ENCODE peak calls at places on chromosomes 2 and 18, in five cellular contexts. One of them, this sample, is unnamed.

GRCh38 chr2:123597995-123598394 is 427.1 kb upstream of the CNTNAP5 start:
- DNase-seq in H9: no peak
- DNase-seq in IMR-90: no peak
- DNase-seq in neuronal stem cell: no peak
- DNase-seq in H1: no peak
- DNase-seq in this sample: no peak

GRCh38 chr2:119809329-119810038 is 49.8 kb downstream of the PTPN4 start:
- DNase-seq in H9: no peak
- DNase-seq in IMR-90: peak
- DNase-seq in neuronal stem cell: no peak
- DNase-seq in H1: no peak
- DNase-seq in this sample: no peak

GRCh38 chr2:99066602-99067001 is 74.9 kb upstream of the C2orf15 start:
- DNase-seq in H9: no peak
- DNase-seq in IMR-90: peak
- DNase-seq in neuronal stem cell: peak
- DNase-seq in H1: no peak
- DNase-seq in this sample: peak

GRCh38 chr2:236205867-236206645 is 37.9 kb upstream of the GBX2 start:
- DNase-seq in H9: no peak
- DNase-seq in IMR-90: no peak
- DNase-seq in neuronal stem cell: no peak
- DNase-seq in H1: no peak
- DNase-seq in this sample: no peak

GRCh38 chr2:105515581-105516415 is 116.9 kb upstream of the FHL2 start:
- DNase-seq in H9: no peak
- DNase-seq in IMR-90: no peak
- DNase-seq in neuronal stem cell: no peak
- DNase-seq in H1: no peak
- DNase-seq in this sample: no peak

GRCh38 chr18:12085136-12085535 is 8.5 kb upstream of the ANKRD62 start:
- DNase-seq in H9: no peak
- DNase-seq in IMR-90: no peak
- DNase-seq in neuronal stem cell: no peak
- DNase-seq in H1: no peak
- DNase-seq in this sample: no peak

GRCh38 chr2:32942728-32943485 is 3.8 kb upstream of the LTBP1 start:
- DNase-seq in H9: peak
- DNase-seq in IMR-90: no peak
- DNase-seq in neuronal stem cell: no peak
- DNase-seq in H1: no peak
- DNase-seq in this sample: no peak

GRCh38 chr18:2847341-2848144 is 737 bp downstream of the EMILIN2 start:
- DNase-seq in H9: peak
- DNase-seq in IMR-90: no peak
- DNase-seq in neuronal stem cell: peak
- DNase-seq in H1: no peak
- DNase-seq in this sample: peak

GRCh38 chr18:36316246-36316645 is 18.7 kb downstream of the FHOD3 start:
- DNase-seq in H9: peak
- DNase-seq in IMR-90: no peak
- DNase-seq in neuronal stem cell: no peak
- DNase-seq in H1: no peak
- DNase-seq in this sample: no peak

GRCh38 chr2:172039011-172039704 is 39.4 kb downstream of the METAP1D start:
- DNase-seq in H9: no peak
- DNase-seq in IMR-90: no peak
- DNase-seq in neuronal stem cell: no peak
- DNase-seq in H1: no peak
- DNase-seq in this sample: no peak

GRCh38 chr2:54310314-54310713 is 54.3 kb upstream of the TSPYL6 start:
- DNase-seq in H9: no peak
- DNase-seq in IMR-90: peak
- DNase-seq in neuronal stem cell: no peak
- DNase-seq in H1: no peak
- DNase-seq in this sample: peak

GRCh38 chr2:101003278-101003775 is 1.2 kb downstream of the RPL31 start:
- DNase-seq in H9: no peak
- DNase-seq in IMR-90: peak
- DNase-seq in neuronal stem cell: no peak
- DNase-seq in H1: no peak
- DNase-seq in this sample: peak

GRCh38 chr2:187024739-187025138 is 175.8 kb upstream of the ZSWIM2 start:
- DNase-seq in H9: no peak
- DNase-seq in IMR-90: no peak
- DNase-seq in neuronal stem cell: no peak
- DNase-seq in H1: no peak
- DNase-seq in this sample: no peak

GRCh38 chr18:55763298-55763697 is 175.3 kb upstream of the TCF4 start:
- DNase-seq in H9: no peak
- DNase-seq in IMR-90: peak
- DNase-seq in neuronal stem cell: no peak
- DNase-seq in H1: no peak
- DNase-seq in this sample: no peak

GRCh38 chr2:191048073-191048472 is 34.1 kb upstream of the STAT1 start:
- DNase-seq in H9: no peak
- DNase-seq in IMR-90: peak
- DNase-seq in neuronal stem cell: no peak
- DNase-seq in H1: no peak
- DNase-seq in this sample: no peak

GRCh38 chr18:59885579-59886163 is 14.1 kb upstream of the PMAIP1 start:
- DNase-seq in H9: no peak
- DNase-seq in IMR-90: peak
- DNase-seq in neuronal stem cell: no peak
- DNase-seq in H1: no peak
- DNase-seq in this sample: no peak

GRCh38 chr2:24410976-24411375 is 50.6 kb upstream of the ITSN2 start:
- DNase-seq in H9: no peak
- DNase-seq in IMR-90: no peak
- DNase-seq in neuronal stem cell: no peak
- DNase-seq in H1: no peak
- DNase-seq in this sample: no peak

GRCh38 chr2:193929131-193929530 is 1727.9 kb upstream of the SLC39A10 start:
- DNase-seq in H9: no peak
- DNase-seq in IMR-90: no peak
- DNase-seq in neuronal stem cell: no peak
- DNase-seq in H1: no peak
- DNase-seq in this sample: no peak

GRCh38 chr2:172829229-172829628 is 93.6 kb downstream of the RAPGEF4 start:
- DNase-seq in H9: no peak
- DNase-seq in IMR-90: peak
- DNase-seq in neuronal stem cell: no peak
- DNase-seq in H1: no peak
- DNase-seq in this sample: peak

DNA sequence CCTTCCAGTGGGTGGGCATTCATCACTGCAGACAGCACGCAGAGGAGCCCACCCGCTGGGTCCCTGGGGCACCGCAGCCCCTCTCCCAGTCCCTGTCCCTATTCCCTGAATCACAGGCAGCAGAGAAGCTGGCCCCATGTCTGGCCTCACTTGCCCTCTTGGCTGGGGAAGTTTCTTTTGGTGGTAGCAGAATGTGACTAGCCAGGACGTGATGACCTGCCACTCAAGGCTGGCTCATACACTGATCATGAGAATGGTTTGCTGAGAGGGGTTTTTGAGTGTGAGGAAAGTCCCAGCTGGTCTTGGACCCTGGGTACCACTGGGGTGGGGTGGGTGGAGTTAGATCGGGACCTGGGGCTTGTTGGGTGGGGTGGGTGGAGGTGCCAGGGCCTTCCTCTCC is 29.0 kb upstream of the FOSL2 start:
- DNase-seq in H9: no peak
- DNase-seq in IMR-90: no peak
- DNase-seq in neuronal stem cell: no peak
- DNase-seq in H1: no peak
- DNase-seq in this sample: no peak
- H3K4ac ChIP-seq in H9: no peak
- H3K4ac ChIP-seq in IMR-90: no peak
- H3K4ac ChIP-seq in neuronal stem cell: no peak
- H3K4ac ChIP-seq in H1: no peak
- H3K4ac ChIP-seq in this sample: no peak

DNA sequence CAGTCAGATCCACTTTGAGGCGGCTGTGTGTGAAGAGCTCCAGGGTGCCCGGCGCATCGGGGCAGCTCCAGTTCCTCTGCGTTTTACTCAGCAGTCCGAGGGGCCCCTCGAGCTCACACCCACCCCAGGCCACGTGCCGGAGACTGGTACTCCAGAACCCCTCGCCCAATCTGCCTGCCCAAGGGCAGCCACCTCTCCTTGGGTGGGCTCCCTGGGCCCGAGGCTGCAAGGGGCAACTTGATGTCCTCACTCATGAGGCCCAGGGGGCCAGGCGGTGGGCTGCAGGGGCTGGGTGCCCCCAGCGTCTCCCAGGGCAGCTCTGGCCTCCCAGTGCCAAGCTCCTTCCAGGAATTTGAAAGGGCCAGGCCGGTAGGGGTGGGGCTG is 16.6 kb downstream of the RAMP1 start:
- DNase-seq in H9: no peak
- DNase-seq in IMR-90: no peak
- DNase-seq in neuronal stem cell: no peak
- DNase-seq in H1: no peak
- DNase-seq in this sample: no peak
- H4K8ac ChIP-seq in H9: no peak
- H4K8ac ChIP-seq in IMR-90: no peak
- H4K8ac ChIP-seq in neuronal stem cell: no peak
- H4K8ac ChIP-seq in H1: peak
- H4K8ac ChIP-seq in this sample: no peak

DNA sequence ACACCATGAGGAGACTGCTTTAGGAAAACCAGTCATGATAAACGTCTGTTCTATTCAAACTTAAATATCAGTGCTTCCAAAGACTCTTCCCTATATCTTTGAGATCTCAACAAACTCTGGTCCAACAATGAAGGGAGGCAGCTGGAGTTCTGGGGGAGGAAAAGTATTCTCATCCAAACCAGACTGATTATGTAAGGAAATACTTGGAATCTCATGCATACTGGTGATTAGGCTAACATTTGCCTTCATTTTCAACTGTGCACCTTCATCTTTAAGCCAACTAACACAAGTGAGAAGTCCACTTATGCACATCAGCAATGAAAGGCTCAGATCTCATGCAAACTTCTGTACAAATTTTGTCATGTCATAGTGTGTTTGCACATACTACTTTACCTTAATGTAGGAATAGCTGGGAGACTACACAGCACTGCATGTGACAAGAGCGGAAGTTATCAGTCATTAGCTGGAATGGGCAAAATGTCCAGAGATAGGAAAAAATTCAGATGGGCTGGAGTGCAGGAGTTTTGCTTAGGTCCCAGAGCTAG is 67.5 kb upstream of the STK17B start:
- DNase-seq in H9: no peak
- DNase-seq in IMR-90: peak
- DNase-seq in neuronal stem cell: no peak
- DNase-seq in H1: no peak
- DNase-seq in this sample: no peak
- H2BK120ac ChIP-seq in H9: no peak
- H2BK120ac ChIP-seq in IMR-90: peak
- H2BK120ac ChIP-seq in neuronal stem cell: no peak
- H2BK120ac ChIP-seq in H1: no peak
- H2BK120ac ChIP-seq in this sample: no peak

DNA sequence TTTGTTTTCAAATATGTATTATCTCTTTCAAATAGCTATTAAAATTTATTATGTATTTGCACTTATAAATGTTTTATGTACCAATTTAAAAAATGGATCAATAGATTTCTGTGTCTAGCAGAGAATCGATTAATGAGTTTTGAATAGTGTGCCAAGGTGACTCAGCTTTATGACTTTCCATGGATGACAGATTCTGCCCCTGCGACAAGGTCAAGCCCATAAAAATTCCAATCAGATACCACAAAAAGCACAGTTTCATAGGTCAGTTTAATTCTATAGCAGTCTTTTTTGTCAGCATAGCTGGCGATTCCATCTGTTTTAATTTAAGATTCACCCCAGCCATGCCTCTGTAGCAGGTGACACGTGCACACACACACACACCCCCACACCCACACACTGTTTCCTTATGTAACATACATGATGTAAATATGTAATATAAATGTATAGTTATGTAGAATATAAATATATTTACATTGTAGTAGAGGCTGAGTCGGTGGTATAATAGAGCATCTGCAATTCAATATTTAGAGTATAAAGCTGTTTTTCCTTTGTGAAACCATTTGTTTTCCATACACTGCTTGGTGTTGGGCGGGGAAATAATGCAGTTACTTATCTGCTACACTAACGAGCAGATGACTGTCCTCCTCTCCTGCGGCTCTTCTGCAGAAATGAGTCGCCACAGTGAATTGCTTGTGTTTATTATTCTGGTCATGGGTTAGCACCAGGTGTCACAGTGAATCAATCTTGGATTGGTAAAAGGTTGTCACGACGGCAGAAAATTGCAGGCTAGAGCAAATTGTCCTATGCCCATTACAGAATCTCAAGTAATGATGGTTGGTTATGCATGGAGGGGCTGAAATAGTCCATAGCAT is 29.1 kb downstream of the RAB31 start:
- DNase-seq in H9: no peak
- DNase-seq in IMR-90: peak
- DNase-seq in neuronal stem cell: no peak
- DNase-seq in H1: no peak
- DNase-seq in this sample: no peak
- H3K4ac ChIP-seq in H9: no peak
- H3K4ac ChIP-seq in IMR-90: no peak
- H3K4ac ChIP-seq in neuronal stem cell: no peak
- H3K4ac ChIP-seq in H1: no peak
- H3K4ac ChIP-seq in this sample: no peak